ENCODE peak calls at places on chromosomes 12 and 14, in six cellular contexts. Y, E, G, T, D and Q are unnamed samples. For H3K79me2, the result is how much of the 10 kb centered on the place peaks cover.

GRCh38 chr14:53695692-53696091 is 260.9 kb downstream of the BMP4 start:
- DNase-seq in E (no peak), D (no peak), T (no peak), G (no peak), Y (no peak), Q (no peak)

GRCh38 chr14:71576472-71576871 is 355.8 kb upstream of the RGS6 start:
- DNase-seq in D (no peak), G (no peak), Y (no peak), E (no peak), T (no peak), Q (no peak)

GRCh38 chr12:74689071-74689655 is 151.5 kb downstream of the ATXN7L3B start:
- DNase-seq in D (peak), T (peak), G (peak), Y (peak), E (peak), Q (peak)

GRCh38 chr14:21087294-21088091 is 11.0 kb downstream of the ZNF219 start:
- DNase-seq in Y (peak), D (peak), T (peak), E (no peak), G (peak), Q (peak)

GRCh38 chr12:112380663-112381420 is 1.4 kb downstream of the HECTD4 start:
- DNase-seq in Y (peak), E (no peak), G (no peak), D (peak), T (peak), Q (peak)

GRCh38 chr14:104357689-104358527 is 219.5 kb downstream of the KIF26A start:
- DNase-seq in D (no peak), E (no peak), G (no peak), Y (no peak), T (no peak), Q (no peak)

GRCh38 chr12:130608132-130608531 is 108.0 kb downstream of the RIMBP2 start:
- DNase-seq in T (no peak), Y (peak), D (no peak), E (no peak), G (no peak), Q (no peak)

GRCh38 chr14:49977126-49977841 is 84.4 kb downstream of the ARF6 start:
- DNase-seq in Y (no peak), G (no peak), T (no peak), D (no peak), E (no peak), Q (no peak)

GRCh38 chr12:106897082-106897481 is 58.6 kb upstream of the TMEM263 start:
- DNase-seq in T (no peak), G (no peak), E (no peak), D (no peak), Y (no peak), Q (peak)

GRCh38 chr12:16016748-16017147 is 105.6 kb downstream of the DERA start:
- DNase-seq in Y (no peak), E (no peak), T (no peak), D (no peak), G (no peak), Q (no peak)

GRCh38 chr12:130436741-130437501 is 99.2 kb downstream of the PIWIL1 start:
- DNase-seq in D (no peak), Y (no peak), E (no peak), T (no peak), G (no peak), Q (no peak)

GRCh38 chr14:91377700-91378652 is 39.6 kb downstream of the CCDC88C start:
- DNase-seq in Y (no peak), E (no peak), G (no peak), T (no peak), D (no peak), Q (peak)

GRCh38 chr12:49489720-49490119 is 49.1 kb upstream of the KCNH3 start:
- DNase-seq in Y (no peak), T (peak), D (no peak), E (no peak), G (peak), Q (peak)

GRCh38 chr12:29322157-29322556 is 58.8 kb downstream of the ERGIC2 start:
- DNase-seq in E (no peak), Y (no peak), T (no peak), G (no peak), D (no peak), Q (no peak)

GRCh38 chr14:55898938-55899337 is 219.3 kb upstream of the PELI2 start:
- DNase-seq in G (no peak), D (no peak), E (no peak), T (no peak), Y (no peak), Q (no peak)

GRCh38 chr12:95605875-95606274 is 54.6 kb upstream of the USP44 start:
- DNase-seq in Y (no peak), G (no peak), E (no peak), D (no peak), T (no peak), Q (peak)

GRCh38 chr12:7154042-7154441 is 23.9 kb downstream of the CLSTN3 start:
- DNase-seq in Y (no peak), D (no peak), T (no peak), G (no peak), E (peak), Q (no peak)

GRCh38 chr12:132435486-132436187 is 54.3 kb upstream of the FBRSL1 start:
- DNase-seq in T (no peak), E (no peak), G (no peak), Y (no peak), D (no peak), Q (no peak)

GRCh38 chr12:55974308-55974724 is 438 bp downstream of the RAB5B start:
- DNase-seq in T (peak), E (peak), D (peak), Y (no peak), G (peak), Q (peak)

GRCh38 chr12:98939350-98939749 is 294.3 kb downstream of the APAF1 start:
- DNase-seq in T (peak), E (no peak), G (peak), D (peak), Y (peak), Q (peak)

GRCh38 chr12:44875954-44876553 is at the start of gene NELL2:
- DNase-seq in Y (peak), D (peak), G (peak), T (peak), E (no peak), Q (peak)

GRCh38 chr12:93018610-93019009 is 89.5 kb upstream of the EEA1 start:
- DNase-seq in D (no peak), E (no peak), T (no peak), Y (no peak), G (no peak), Q (no peak)

GRCh38 chr12:63787306-63787705 is 7.6 kb downstream of the RXYLT1 start:
- DNase-seq in E (no peak), Y (no peak), G (no peak), T (no peak), D (no peak), Q (peak)

GRCh38 chr14:30994681-30995620 is 30.5 kb upstream of the AP4S1 start:
- DNase-seq in D (no peak), E (no peak), T (no peak), Y (no peak), G (peak), Q (peak)

GRCh38 chr12:76024942-76025600 is 6.5 kb downstream of the PHLDA1 start:
- DNase-seq in E (no peak), T (no peak), D (no peak), Y (no peak), G (peak), Q (peak)

GRCh38 chr12:88298761-88299242 is 156.7 kb downstream of the TMTC3 start:
- DNase-seq in G (peak), Y (no peak), D (no peak), T (peak), E (peak), Q (peak)

GRCh38 chr14:67787673-67788072 is 28.7 kb downstream of the ZFYVE26 start:
- DNase-seq in G (no peak), E (no peak), Y (no peak), T (no peak), D (no peak), Q (no peak)

GRCh38 chr12:84772281-84772680 is 140.3 kb downstream of the SLC6A15 start:
- DNase-seq in Y (no peak), G (peak), T (no peak), D (no peak), E (no peak), Q (peak)

GRCh38 chr12:121139301-121139700 is 6.6 kb downstream of the P2RX7 start:
- DNase-seq in Y (no peak), G (no peak), T (no peak), D (no peak), E (no peak), Q (no peak)

GRCh38 chr14:31414190-31414833 is 6.0 kb downstream of the HEATR5A start:
- DNase-seq in Y (no peak), E (peak), T (no peak), G (peak), D (no peak), Q (peak)

GRCh38 chr12:54001283-54002187 is 1.6 kb downstream of the HOXC9 start:
- DNase-seq in E (no peak), D (no peak), G (no peak), T (no peak), Y (no peak), Q (no peak)
- H3K4me3 ChIP-seq in E (no peak), D (no peak), G (no peak), T (no peak), Y (no peak), Q (no peak)

GRCh38 chr14:46300765-46301164 is 350.8 kb downstream of the RPL10L start:
- DNase-seq in E (no peak), Y (no peak), G (no peak), T (no peak), D (no peak), Q (no peak)
- H3K79me2 ChIP-seq in E (under half), Y (under half), G (under half), T (under half), D (under half), Q (under half)

DNA sequence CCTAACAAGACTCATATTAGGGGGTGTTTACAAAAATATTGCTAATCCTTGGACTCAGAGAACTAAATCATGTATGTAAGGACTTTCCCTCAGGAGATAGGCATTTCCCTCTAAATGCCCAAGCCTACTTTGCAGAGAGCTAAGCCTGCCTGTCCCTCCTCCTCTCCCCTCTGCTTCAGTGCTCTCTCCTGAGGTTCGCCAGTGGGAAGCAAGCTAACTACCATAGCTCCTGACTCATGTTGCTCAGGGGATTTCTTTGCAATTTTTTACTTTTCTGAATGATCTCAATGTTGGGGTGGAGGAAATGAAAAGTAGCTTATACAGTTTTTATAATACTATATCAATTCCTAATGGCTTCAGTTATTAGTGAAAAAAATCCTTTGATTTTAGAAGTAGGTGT is 29.6 kb downstream of the IFT43 start:
- DNase-seq in Y (no peak), G (no peak), T (no peak), D (no peak), E (no peak), Q (no peak)
- H3K4me3 ChIP-seq in Y (no peak), G (no peak), T (no peak), D (no peak), E (no peak), Q (no peak)

GRCh38 chr14:100236873-100237272 is 2.1 kb upstream of the YY1 start:
- DNase-seq in G (no peak), T (no peak), Y (no peak), E (no peak), D (no peak), Q (no peak)

GRCh38 chr14:100238419-100239199 is at the start of gene YY1:
- DNase-seq in T (peak), E (peak), Y (peak), G (peak), D (peak), Q (peak)

GRCh38 chr14:100239200-100239839 is 376 bp downstream of the YY1 start:
- DNase-seq in T (no peak), Y (no peak), E (no peak), G (no peak), D (peak), Q (peak)

GRCh38 chr14:100239840-100240724 is 1.1 kb downstream of the YY1 start:
- DNase-seq in D (peak), G (peak), T (peak), E (peak), Y (peak), Q (peak)

DNA sequence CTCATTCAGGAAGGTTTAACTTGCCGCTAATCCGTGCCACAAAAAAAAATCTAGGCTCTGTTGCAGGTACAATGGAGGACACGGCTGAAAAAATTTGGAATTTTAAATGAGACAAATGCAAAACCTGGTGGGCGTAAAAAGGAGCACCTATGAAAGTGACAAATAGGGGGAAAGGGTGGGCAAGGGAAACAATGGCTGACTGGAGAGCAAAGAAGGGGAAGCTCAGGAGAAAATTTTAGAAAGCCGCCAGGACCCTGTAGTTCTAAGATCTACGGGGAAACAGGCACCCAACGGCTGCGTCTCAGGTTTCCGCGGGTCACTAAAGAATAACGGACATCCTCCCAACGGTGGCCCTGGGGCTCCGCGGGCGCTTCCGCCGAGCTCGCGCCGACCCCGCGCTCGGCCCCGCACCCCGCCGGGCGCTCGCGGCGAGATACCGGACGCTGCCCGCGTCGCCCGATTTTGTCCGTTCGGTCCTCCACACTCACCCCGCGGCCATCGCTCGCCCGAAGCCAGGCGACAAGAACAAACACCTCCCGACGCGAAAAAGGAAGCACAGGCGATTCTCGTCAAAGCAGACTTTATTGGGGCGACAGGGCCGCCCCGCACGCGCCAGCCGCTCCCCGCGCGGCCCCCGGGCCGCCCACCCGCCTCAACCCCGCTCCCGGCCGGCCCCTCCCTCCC is 1.1 kb upstream of the YY1 start:
- DNase-seq in Y (peak), D (peak), E (no peak), G (peak), T (peak), Q (peak)
- H3K79me2 ChIP-seq in Y (half or more), D (half or more), E (half or more), G (half or more), T (half or more), Q (half or more)

GRCh38 chr12:24494401-24494800 is 454.5 kb downstream of the BCAT1 start:
- DNase-seq in Y (no peak), T (no peak), D (no peak), E (no peak), G (no peak), Q (no peak)

GRCh38 chr12:24500466-24501232 is 448.3 kb downstream of the BCAT1 start:
- DNase-seq in T (peak), E (no peak), D (no peak), Y (no peak), G (peak), Q (peak)

GRCh38 chr12:24496755-24497154 is 452.1 kb downstream of the BCAT1 start:
- DNase-seq in E (no peak), G (peak), D (no peak), Y (no peak), T (no peak), Q (peak)

DNA sequence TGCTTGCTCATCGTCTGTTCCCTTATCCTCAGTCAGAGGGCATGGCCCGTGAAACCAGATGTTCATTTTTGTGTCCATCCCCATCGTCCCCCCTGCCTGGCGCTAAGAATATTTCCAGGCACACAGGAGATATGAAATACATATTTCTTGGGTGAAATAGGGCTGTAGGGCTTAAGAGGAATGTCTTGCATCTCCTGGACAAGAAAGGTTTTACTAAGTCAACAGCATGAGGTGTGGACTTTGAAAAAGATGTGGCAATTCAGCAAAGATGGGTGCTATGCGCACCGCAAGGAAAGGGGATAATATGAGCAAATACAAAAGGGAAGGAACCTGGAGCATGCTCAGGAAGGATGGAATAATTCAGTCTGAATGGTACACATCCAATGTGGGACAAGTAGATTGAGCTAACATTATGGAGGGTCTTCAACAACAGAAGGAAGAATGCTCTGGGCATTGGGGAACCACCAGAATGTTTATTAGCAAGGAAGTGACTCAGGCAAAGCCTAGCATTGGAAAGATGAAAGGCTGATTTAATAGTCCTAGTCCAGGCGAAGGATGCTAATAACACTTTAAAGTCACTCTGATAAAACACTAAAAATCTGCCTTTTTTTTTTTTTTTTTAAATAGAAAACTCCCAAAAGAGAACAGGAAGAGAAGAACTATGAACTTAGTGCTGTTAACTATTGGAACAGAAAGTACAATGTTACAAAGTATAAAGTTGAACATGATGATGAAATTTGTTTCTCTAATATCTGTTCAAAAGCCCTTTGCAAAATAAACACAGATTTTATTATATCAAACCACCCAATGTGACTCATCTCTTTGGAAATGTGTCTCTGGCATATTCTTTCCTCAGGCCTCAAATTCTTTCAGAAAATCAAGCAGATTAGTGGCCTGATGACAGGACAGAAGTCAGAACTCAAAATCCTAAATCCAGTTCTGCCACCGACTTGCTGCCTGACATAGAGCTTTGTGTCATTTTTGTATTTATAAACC is 449.5 kb downstream of the BCAT1 start:
- DNase-seq in D (peak), T (no peak), G (peak), E (no peak), Y (no peak), Q (peak)
- H3K4me3 ChIP-seq in D (no peak), T (no peak), G (no peak), E (no peak), Y (no peak), Q (no peak)

GRCh38 chr14:65509842-65510241 is 97.3 kb downstream of the FUT8 start:
- DNase-seq in G (no peak), D (no peak), T (no peak), Y (no peak), E (no peak), Q (no peak)
- H3K79me2 ChIP-seq in G (under half), D (half or more), T (under half), Y (half or more), E (half or more), Q (half or more)

GRCh38 chr14:61264022-61264571 is 17.0 kb downstream of the TMEM30B start:
- DNase-seq in Y (no peak), D (peak), T (no peak), E (no peak), G (no peak), Q (no peak)

GRCh38 chr14:61264699-61265098 is 16.4 kb downstream of the TMEM30B start:
- DNase-seq in T (no peak), Y (no peak), E (no peak), G (no peak), D (no peak), Q (no peak)

GRCh38 chr14:61258985-61259384 is 22.2 kb downstream of the TMEM30B start:
- DNase-seq in D (peak), G (no peak), E (no peak), T (no peak), Y (no peak), Q (peak)

GRCh38 chr14:61262082-61262481 is 19.1 kb downstream of the TMEM30B start:
- DNase-seq in G (no peak), E (no peak), D (no peak), Y (no peak), T (no peak), Q (peak)

GRCh38 chr14:61260939-61261776 is 20.0 kb downstream of the TMEM30B start:
- DNase-seq in T (no peak), E (peak), G (peak), Y (no peak), D (peak), Q (peak)
- H3K4me3 ChIP-seq in T (no peak), E (no peak), G (no peak), Y (no peak), D (no peak), Q (no peak)

GRCh38 chr14:24136684-24137528 is 912 bp downstream of the PSME1 start:
- DNase-seq in G (no peak), D (no peak), E (no peak), T (peak), Y (no peak), Q (no peak)
- H3K79me2 ChIP-seq in G (under half), D (under half), E (under half), T (under half), Y (under half), Q (under half)

GRCh38 chr14:96494331-96494730 is 7.9 kb upstream of the PAPOLA start:
- DNase-seq in G (no peak), D (no peak), Y (no peak), E (no peak), T (no peak), Q (no peak)

GRCh38 chr14:96493178-96493577 is 9.0 kb upstream of the PAPOLA start:
- DNase-seq in E (no peak), T (no peak), Y (no peak), G (no peak), D (no peak), Q (no peak)

GRCh38 chr14:96497586-96497985 is 4.6 kb upstream of the PAPOLA start:
- DNase-seq in G (no peak), D (no peak), Y (no peak), E (no peak), T (no peak), Q (no peak)

GRCh38 chr14:96501383-96501745 is 818 bp upstream of the PAPOLA start:
- DNase-seq in T (no peak), E (no peak), G (no peak), Y (no peak), D (peak), Q (no peak)

DNA sequence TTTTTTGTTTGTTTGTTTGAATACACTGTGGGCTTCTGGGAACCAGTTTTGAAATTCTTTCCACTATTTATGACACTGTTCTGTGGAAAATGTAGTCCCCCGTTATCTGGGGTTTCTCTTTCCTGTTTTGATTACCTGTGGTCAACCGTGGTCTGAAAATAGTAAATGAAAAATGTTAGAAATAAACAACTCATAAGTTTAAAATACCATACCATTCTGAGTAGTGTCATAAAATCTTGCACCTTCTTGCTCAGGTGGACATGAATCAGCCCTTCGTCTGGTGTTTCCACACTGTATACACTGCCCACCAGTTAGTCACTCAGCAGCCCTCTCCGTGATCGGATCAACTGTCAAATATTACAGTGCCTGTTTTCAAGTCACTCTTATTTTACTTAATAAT is 5.1 kb upstream of the PAPOLA start:
- DNase-seq in D (no peak), E (no peak), Y (no peak), T (no peak), G (peak), Q (no peak)
- H3K4me3 ChIP-seq in D (no peak), E (no peak), Y (no peak), T (no peak), G (no peak), Q (no peak)